ENCODE peak calls at places on chromosomes 4 and X, in nine cellular contexts. One of them, this sample, is unnamed.

GRCh38 chrX:41963348-41963747 is 40.0 kb upstream of the CASK start:
- DNase-seq in endodermal cell: no peak
- DNase-seq in BE2C: no peak
- DNase-seq in breast epithelium: no peak
- DNase-seq in left ventricle myocardium inferior: no peak
- DNase-seq in OCI-LY7: no peak
- DNase-seq in ovary: no peak
- DNase-seq in hepatocyte: no peak
- DNase-seq in right lobe of liver: no peak
- DNase-seq in this sample: no peak

GRCh38 chr4:101208171-101208570 is 139.2 kb downstream of the PPP3CA start:
- DNase-seq in endodermal cell: no peak
- DNase-seq in BE2C: no peak
- DNase-seq in breast epithelium: no peak
- DNase-seq in left ventricle myocardium inferior: no peak
- DNase-seq in OCI-LY7: no peak
- DNase-seq in ovary: no peak
- DNase-seq in hepatocyte: no peak
- DNase-seq in right lobe of liver: no peak
- DNase-seq in this sample: no peak

GRCh38 chrX:41750720-41751119 is 26.7 kb downstream of the GPR82 start:
- DNase-seq in endodermal cell: no peak
- DNase-seq in BE2C: no peak
- DNase-seq in breast epithelium: no peak
- DNase-seq in left ventricle myocardium inferior: no peak
- DNase-seq in OCI-LY7: no peak
- DNase-seq in ovary: no peak
- DNase-seq in hepatocyte: no peak
- DNase-seq in right lobe of liver: no peak
- DNase-seq in this sample: no peak

GRCh38 chrX:58025979-58026378 is 115.7 kb upstream of the ZXDA start:
- DNase-seq in endodermal cell: peak; percentile 50
- DNase-seq in BE2C: peak; percentile 13
- DNase-seq in breast epithelium: no peak
- DNase-seq in left ventricle myocardium inferior: no peak
- DNase-seq in OCI-LY7: peak; percentile 59
- DNase-seq in ovary: no peak
- DNase-seq in hepatocyte: no peak
- DNase-seq in right lobe of liver: no peak
- DNase-seq in this sample: no peak

GRCh38 chr4:98851806-98852205 is 77.1 kb downstream of the EIF4E start:
- DNase-seq in endodermal cell: no peak
- DNase-seq in BE2C: no peak
- DNase-seq in breast epithelium: no peak
- DNase-seq in left ventricle myocardium inferior: no peak
- DNase-seq in OCI-LY7: no peak
- DNase-seq in ovary: no peak
- DNase-seq in hepatocyte: no peak
- DNase-seq in right lobe of liver: no peak
- DNase-seq in this sample: no peak

GRCh38 chrX:115606861-115607260 is 45.9 kb downstream of the PLS3 start:
- DNase-seq in endodermal cell: peak; percentile 58
- DNase-seq in BE2C: no peak
- DNase-seq in breast epithelium: no peak
- DNase-seq in left ventricle myocardium inferior: no peak
- DNase-seq in OCI-LY7: no peak
- DNase-seq in ovary: no peak
- DNase-seq in hepatocyte: no peak
- DNase-seq in right lobe of liver: no peak
- DNase-seq in this sample: no peak

GRCh38 chr4:38046735-38047487 is 86.7 kb downstream of the PTTG2 start:
- DNase-seq in endodermal cell: peak; percentile 83
- DNase-seq in BE2C: no peak
- DNase-seq in breast epithelium: no peak
- DNase-seq in left ventricle myocardium inferior: no peak
- DNase-seq in OCI-LY7: no peak
- DNase-seq in ovary: no peak
- DNase-seq in hepatocyte: no peak
- DNase-seq in right lobe of liver: no peak
- DNase-seq in this sample: no peak

GRCh38 chrX:111914398-111915092 is 38.6 kb downstream of the TRPC5OS start:
- DNase-seq in endodermal cell: peak; percentile 59
- DNase-seq in BE2C: no peak
- DNase-seq in breast epithelium: no peak
- DNase-seq in left ventricle myocardium inferior: no peak
- DNase-seq in OCI-LY7: no peak
- DNase-seq in ovary: no peak
- DNase-seq in hepatocyte: peak; percentile 34
- DNase-seq in right lobe of liver: no peak
- DNase-seq in this sample: no peak

GRCh38 chr4:10706236-10706635 is 21.7 kb upstream of the CLNK start:
- DNase-seq in endodermal cell: no peak
- DNase-seq in BE2C: no peak
- DNase-seq in breast epithelium: no peak
- DNase-seq in left ventricle myocardium inferior: no peak
- DNase-seq in OCI-LY7: no peak
- DNase-seq in ovary: no peak
- DNase-seq in hepatocyte: no peak
- DNase-seq in right lobe of liver: no peak
- DNase-seq in this sample: no peak

GRCh38 chr4:22417408-22417807 is 98.5 kb downstream of the ADGRA3 start:
- DNase-seq in endodermal cell: no peak
- DNase-seq in BE2C: no peak
- DNase-seq in breast epithelium: no peak
- DNase-seq in left ventricle myocardium inferior: no peak
- DNase-seq in OCI-LY7: no peak
- DNase-seq in ovary: no peak
- DNase-seq in hepatocyte: no peak
- DNase-seq in right lobe of liver: no peak
- DNase-seq in this sample: no peak

GRCh38 chr4:22410645-22411247 is 105.1 kb downstream of the ADGRA3 start:
- DNase-seq in endodermal cell: no peak
- DNase-seq in BE2C: no peak
- DNase-seq in breast epithelium: no peak
- DNase-seq in left ventricle myocardium inferior: no peak
- DNase-seq in OCI-LY7: peak; percentile 16
- DNase-seq in ovary: no peak
- DNase-seq in hepatocyte: peak; percentile 26
- DNase-seq in right lobe of liver: no peak
- DNase-seq in this sample: no peak

GRCh38 chr4:22416403-22416802 is 99.5 kb downstream of the ADGRA3 start:
- DNase-seq in endodermal cell: no peak
- DNase-seq in BE2C: no peak
- DNase-seq in breast epithelium: no peak
- DNase-seq in left ventricle myocardium inferior: no peak
- DNase-seq in OCI-LY7: no peak
- DNase-seq in ovary: no peak
- DNase-seq in hepatocyte: no peak
- DNase-seq in right lobe of liver: no peak
- DNase-seq in this sample: no peak

GRCh38 chr4:22412013-22412412 is 103.9 kb downstream of the ADGRA3 start:
- DNase-seq in endodermal cell: no peak
- DNase-seq in BE2C: no peak
- DNase-seq in breast epithelium: no peak
- DNase-seq in left ventricle myocardium inferior: no peak
- DNase-seq in OCI-LY7: no peak
- DNase-seq in ovary: no peak
- DNase-seq in hepatocyte: no peak
- DNase-seq in right lobe of liver: no peak
- DNase-seq in this sample: no peak

DNA sequence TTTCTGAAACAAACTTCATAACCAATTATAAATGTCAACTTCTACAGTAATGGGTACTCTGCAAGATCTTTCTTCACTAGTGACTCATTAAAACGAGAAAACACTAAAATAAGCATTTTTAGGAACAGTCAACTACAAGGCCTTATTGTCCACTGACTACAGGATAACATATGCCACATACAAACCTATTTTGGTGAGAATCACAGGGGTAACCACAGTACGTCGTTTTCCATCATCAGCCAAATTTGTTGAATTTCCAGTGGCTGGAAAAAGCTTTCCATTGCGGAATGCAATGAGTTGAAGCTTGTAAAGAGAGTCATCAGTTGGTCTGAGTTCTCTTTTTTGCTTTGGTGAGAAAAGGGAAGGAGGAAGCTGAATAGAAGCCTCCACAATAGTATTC is 102.5 kb downstream of the ADGRA3 start:
- DNase-seq in endodermal cell: no peak
- DNase-seq in BE2C: no peak
- DNase-seq in breast epithelium: no peak
- DNase-seq in left ventricle myocardium inferior: no peak
- DNase-seq in OCI-LY7: no peak
- DNase-seq in ovary: no peak
- DNase-seq in hepatocyte: no peak
- DNase-seq in right lobe of liver: no peak
- DNase-seq in this sample: no peak
- H3K36me3 ChIP-seq in endodermal cell: peaks cover 39% of the 10 kb centered on the region
- H3K36me3 ChIP-seq in BE2C: peaks cover 9% of the 10 kb centered on the region
- H3K36me3 ChIP-seq in breast epithelium: no peaks in the 10 kb centered on the region
- H3K36me3 ChIP-seq in left ventricle myocardium inferior: no peaks in the 10 kb centered on the region
- H3K36me3 ChIP-seq in OCI-LY7: no peaks in the 10 kb centered on the region
- H3K36me3 ChIP-seq in ovary: no peaks in the 10 kb centered on the region
- H3K36me3 ChIP-seq in hepatocyte: no peaks in the 10 kb centered on the region
- H3K36me3 ChIP-seq in right lobe of liver: peaks cover 50% of the 10 kb centered on the region
- H3K36me3 ChIP-seq in this sample: no peaks in the 10 kb centered on the region

GRCh38 chr4:102431608-102431961 is 69.6 kb upstream of the NFKB1 start:
- DNase-seq in endodermal cell: no peak
- DNase-seq in BE2C: no peak
- DNase-seq in breast epithelium: no peak
- DNase-seq in left ventricle myocardium inferior: no peak
- DNase-seq in OCI-LY7: no peak
- DNase-seq in ovary: no peak
- DNase-seq in hepatocyte: no peak
- DNase-seq in right lobe of liver: no peak
- DNase-seq in this sample: no peak
- H3K4me3 ChIP-seq in endodermal cell: peak overlapping the region; percentile 76
- H3K4me3 ChIP-seq in BE2C: peak overlapping the region; percentile 60
- H3K4me3 ChIP-seq in breast epithelium: peak overlapping the region; percentile 47
- H3K4me3 ChIP-seq in left ventricle myocardium inferior: peak overlapping the region; percentile 71
- H3K4me3 ChIP-seq in OCI-LY7: peak overlapping the region; percentile 69
- H3K4me3 ChIP-seq in ovary: no peak overlapping the region
- H3K4me3 ChIP-seq in hepatocyte: no peak overlapping the region
- H3K4me3 ChIP-seq in right lobe of liver: peak overlapping the region; percentile 47
- H3K4me3 ChIP-seq in this sample: no peak overlapping the region

DNA sequence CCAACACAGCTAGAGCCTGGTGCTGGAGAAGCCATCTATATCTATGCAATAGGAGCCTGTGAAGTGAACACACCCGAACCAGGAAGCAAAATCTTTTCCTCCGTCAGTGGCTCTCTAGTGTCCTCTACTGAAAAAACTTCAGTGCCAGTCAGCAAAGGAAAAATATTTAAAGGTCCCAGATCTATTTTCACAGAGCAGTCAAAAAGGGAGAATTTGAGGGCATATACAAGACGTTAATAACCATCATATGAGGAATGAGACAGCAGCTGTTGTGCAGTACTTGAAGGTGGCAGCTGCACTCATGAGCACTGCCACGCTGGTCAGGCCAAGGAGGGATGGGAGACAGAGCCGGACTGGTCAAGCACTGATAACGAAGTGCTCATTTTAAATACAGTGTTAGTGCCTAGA is 14.4 kb downstream of the MCUB start:
- DNase-seq in endodermal cell: no peak
- DNase-seq in BE2C: no peak
- DNase-seq in breast epithelium: no peak
- DNase-seq in left ventricle myocardium inferior: no peak
- DNase-seq in OCI-LY7: peak; percentile 29
- DNase-seq in ovary: no peak
- DNase-seq in hepatocyte: peak; percentile 40
- DNase-seq in right lobe of liver: no peak
- DNase-seq in this sample: no peak
- TF ChIP-seq CTCF in endodermal cell: no peak
- TF ChIP-seq CTCF in BE2C: peak; percentile 38
- TF ChIP-seq CTCF in breast epithelium: no peak
- TF ChIP-seq CTCF in left ventricle myocardium inferior: peak; percentile 44
- TF ChIP-seq CTCF in OCI-LY7: peak; percentile 58
- TF ChIP-seq CTCF in ovary: no peak
- TF ChIP-seq CTCF in hepatocyte: peak; percentile 36
- TF ChIP-seq CTCF in right lobe of liver: peak; percentile 43
- TF ChIP-seq CTCF in this sample: no peak

GRCh38 chr4:39889226-39889625 is 88.5 kb downstream of the PDS5A start:
- DNase-seq in endodermal cell: no peak
- DNase-seq in BE2C: no peak
- DNase-seq in breast epithelium: no peak
- DNase-seq in left ventricle myocardium inferior: no peak
- DNase-seq in OCI-LY7: no peak
- DNase-seq in ovary: no peak
- DNase-seq in hepatocyte: no peak
- DNase-seq in right lobe of liver: no peak
- DNase-seq in this sample: no peak

DNA sequence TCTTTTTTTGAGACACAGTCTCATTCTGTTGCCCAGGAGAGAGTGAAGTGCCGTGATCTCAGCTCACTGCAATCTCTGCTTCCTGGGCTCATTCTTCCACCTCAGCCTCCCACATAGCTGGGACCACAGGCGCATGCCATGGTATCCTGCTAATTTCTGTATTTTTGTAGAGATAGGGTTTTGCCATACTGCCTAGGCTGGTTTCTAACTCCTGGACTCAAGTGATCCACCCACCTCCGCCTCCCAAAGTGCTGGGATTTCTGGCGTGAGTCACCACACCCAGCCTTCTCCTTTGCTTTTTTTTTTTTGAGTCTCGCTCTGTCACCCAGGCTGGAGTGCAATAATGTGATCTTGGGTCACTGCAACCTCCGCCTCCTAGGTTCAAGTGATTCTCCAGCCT is 94.1 kb downstream of the PDS5A start:
- DNase-seq in endodermal cell: no peak
- DNase-seq in BE2C: no peak
- DNase-seq in breast epithelium: no peak
- DNase-seq in left ventricle myocardium inferior: no peak
- DNase-seq in OCI-LY7: no peak
- DNase-seq in ovary: no peak
- DNase-seq in hepatocyte: no peak
- DNase-seq in right lobe of liver: no peak
- DNase-seq in this sample: no peak
- H3K36me3 ChIP-seq in endodermal cell: peaks cover 86% of the 10 kb centered on the region
- H3K36me3 ChIP-seq in BE2C: peaks cover 39% of the 10 kb centered on the region
- H3K36me3 ChIP-seq in breast epithelium: no peaks in the 10 kb centered on the region
- H3K36me3 ChIP-seq in left ventricle myocardium inferior: peaks cover 46% of the 10 kb centered on the region
- H3K36me3 ChIP-seq in OCI-LY7: peaks cover 89% of the 10 kb centered on the region
- H3K36me3 ChIP-seq in ovary: no peaks in the 10 kb centered on the region
- H3K36me3 ChIP-seq in hepatocyte: no peaks in the 10 kb centered on the region
- H3K36me3 ChIP-seq in right lobe of liver: peaks cover 11% of the 10 kb centered on the region
- H3K36me3 ChIP-seq in this sample: no peaks in the 10 kb centered on the region

GRCh38 chrX:132481449-132481848 is 7.4 kb downstream of the MBNL3 start:
- DNase-seq in endodermal cell: no peak
- DNase-seq in BE2C: no peak
- DNase-seq in breast epithelium: no peak
- DNase-seq in left ventricle myocardium inferior: no peak
- DNase-seq in OCI-LY7: no peak
- DNase-seq in ovary: no peak
- DNase-seq in hepatocyte: no peak
- DNase-seq in right lobe of liver: no peak
- DNase-seq in this sample: no peak
- H3K4me3 ChIP-seq in endodermal cell: no peak overlapping the region
- H3K4me3 ChIP-seq in BE2C: no peak overlapping the region
- H3K4me3 ChIP-seq in breast epithelium: no peak overlapping the region
- H3K4me3 ChIP-seq in left ventricle myocardium inferior: no peak overlapping the region
- H3K4me3 ChIP-seq in OCI-LY7: peak overlapping the region; percentile 78
- H3K4me3 ChIP-seq in ovary: no peak overlapping the region
- H3K4me3 ChIP-seq in hepatocyte: no peak overlapping the region
- H3K4me3 ChIP-seq in right lobe of liver: no peak overlapping the region
- H3K4me3 ChIP-seq in this sample: no peak overlapping the region